ENCODE peak calls at places on chromosomes 6 and 20, in seven cellular contexts. H is RCC 7860, N is mucosa of descending colon, B is GM23338, E is adipocyte, S is K562, P is NCI-H226. W is an unnamed sample.

GRCh38 chr6:170026272-170027110 is 264.4 kb downstream of the DLL1 start:
- DNase-seq in H (no peak), N (peak), B (peak), E (no peak), S (no peak), P (peak), W (peak)

GRCh38 chr20:53957421-53958172 is 112.8 kb downstream of the BCAS1 start:
- DNase-seq in H (no peak), N (no peak), B (peak), E (no peak), S (no peak), P (no peak), W (no peak)

GRCh38 chr6:34514593-34515472 is 41.3 kb downstream of the SPDEF start:
- DNase-seq in H (no peak), N (no peak), B (peak), E (peak), S (peak), P (no peak), W (peak)

GRCh38 chr20:24815931-24816330 is 133.1 kb upstream of the CST7 start:
- DNase-seq in H (no peak), N (no peak), B (no peak), E (no peak), S (no peak), P (no peak), W (no peak)

GRCh38 chr20:50636601-50637539 is 54.5 kb downstream of the RIPOR3 start:
- DNase-seq in H (no peak), N (no peak), B (peak), E (peak), S (no peak), P (no peak), W (peak)

GRCh38 chr6:137864812-137865508 is 2.1 kb upstream of the TNFAIP3 start:
- DNase-seq in H (no peak), N (no peak), B (no peak), E (no peak), S (no peak), P (no peak), W (peak)

GRCh38 chr20:57934007-57934805 is 224.4 kb upstream of the PMEPA1 start:
- DNase-seq in H (no peak), N (no peak), B (no peak), E (no peak), S (no peak), P (no peak), W (peak)

GRCh38 chr6:73929421-73929820 is 233.4 kb downstream of the CD109 start:
- DNase-seq in H (no peak), N (no peak), B (no peak), E (peak), S (no peak), P (peak), W (no peak)

GRCh38 chr20:63552481-63553249 is 1.3 kb upstream of the FNDC11 start:
- DNase-seq in H (no peak), N (no peak), B (peak), E (no peak), S (peak), P (no peak), W (no peak)

GRCh38 chr6:40302856-40303449 is 284.2 kb downstream of the LRFN2 start:
- DNase-seq in H (no peak), N (no peak), B (no peak), E (no peak), S (no peak), P (no peak), W (no peak)

GRCh38 chr6:134391221-134391620 is 73.3 kb upstream of the SGK1 start:
- DNase-seq in H (no peak), N (no peak), B (no peak), E (no peak), S (no peak), P (no peak), W (no peak)

GRCh38 chr6:89941031-89941775 is 46.9 kb downstream of the GJA10 start:
- DNase-seq in H (no peak), N (peak), B (no peak), E (no peak), S (no peak), P (no peak), W (no peak)

GRCh38 chr6:155959898-155960297 is 504.3 kb upstream of the NOX3 start:
- DNase-seq in H (no peak), N (peak), B (no peak), E (no peak), S (no peak), P (no peak), W (no peak)

GRCh38 chr6:73375216-73375615 is 5.5 kb upstream of the OOEP start:
- DNase-seq in H (no peak), N (no peak), B (no peak), E (no peak), S (no peak), P (no peak), W (no peak)

W was measured in ELF-1.